ENCODE peak calls at places on chromosomes 1 and 21, in nine cellular contexts. One of them, this sample, is unnamed.
A peak's percentile ranks its signal among the peaks of the same experiment; 100 is the strongest.

GRCh38 chr1:240888787-240889048 is 276.8 kb upstream of the GREM2 start:
- DNase-seq in RWPE1: no peak
- DNase-seq in stimulated activated CD4-positive, alpha-beta T cell treated with anti-CD3 and anti-CD28 coated beads, TNF-alpha, amount 100 ng/mL, for 24 hours: no peak
- DNase-seq in coronary artery: no peak
- DNase-seq in epithelial cell of proximal tubule: no peak
- DNase-seq in NCI-H774: no peak
- DNase-seq in SK-MEL-5: no peak
- DNase-seq in naive thymus-derived CD8-positive, alpha-beta T cell: no peak
- DNase-seq in GM12891: no peak
- DNase-seq in this sample: no peak

GRCh38 chr1:194361374-194362131 is 1175.1 kb upstream of the B3GALT2 start:
- DNase-seq in RWPE1: no peak
- DNase-seq in stimulated activated CD4-positive, alpha-beta T cell treated with anti-CD3 and anti-CD28 coated beads, TNF-alpha, amount 100 ng/mL, for 24 hours: no peak
- DNase-seq in coronary artery: no peak
- DNase-seq in epithelial cell of proximal tubule: no peak
- DNase-seq in NCI-H774: no peak
- DNase-seq in SK-MEL-5: no peak
- DNase-seq in naive thymus-derived CD8-positive, alpha-beta T cell: no peak
- DNase-seq in GM12891: no peak
- DNase-seq in this sample: no peak

GRCh38 chr21:8994640-8995511 is 1526.5 kb upstream of the TPTE start:
- DNase-seq in RWPE1: no peak
- DNase-seq in stimulated activated CD4-positive, alpha-beta T cell treated with anti-CD3 and anti-CD28 coated beads, TNF-alpha, amount 100 ng/mL, for 24 hours: no peak
- DNase-seq in coronary artery: no peak
- DNase-seq in epithelial cell of proximal tubule: no peak
- DNase-seq in NCI-H774: no peak
- DNase-seq in SK-MEL-5: peak; percentile 83
- DNase-seq in naive thymus-derived CD8-positive, alpha-beta T cell: no peak
- DNase-seq in GM12891: no peak
- DNase-seq in this sample: no peak

GRCh38 chr1:167720965-167721616 is 691 bp upstream of the MPZL1 start:
- DNase-seq in RWPE1: peak; percentile 60
- DNase-seq in stimulated activated CD4-positive, alpha-beta T cell treated with anti-CD3 and anti-CD28 coated beads, TNF-alpha, amount 100 ng/mL, for 24 hours: no peak
- DNase-seq in coronary artery: no peak
- DNase-seq in epithelial cell of proximal tubule: no peak
- DNase-seq in NCI-H774: no peak
- DNase-seq in SK-MEL-5: peak; percentile 70
- DNase-seq in naive thymus-derived CD8-positive, alpha-beta T cell: no peak
- DNase-seq in GM12891: no peak
- DNase-seq in this sample: no peak

GRCh38 chr1:38371505-38371844 is 324.9 kb upstream of the POU3F1 start:
- DNase-seq in RWPE1: no peak
- DNase-seq in stimulated activated CD4-positive, alpha-beta T cell treated with anti-CD3 and anti-CD28 coated beads, TNF-alpha, amount 100 ng/mL, for 24 hours: no peak
- DNase-seq in coronary artery: no peak
- DNase-seq in epithelial cell of proximal tubule: no peak
- DNase-seq in NCI-H774: no peak
- DNase-seq in SK-MEL-5: no peak
- DNase-seq in naive thymus-derived CD8-positive, alpha-beta T cell: no peak
- DNase-seq in GM12891: no peak
- DNase-seq in this sample: no peak

GRCh38 chr1:111504097-111504496 is 664 bp upstream of the ADORA3 start:
- DNase-seq in RWPE1: no peak
- DNase-seq in stimulated activated CD4-positive, alpha-beta T cell treated with anti-CD3 and anti-CD28 coated beads, TNF-alpha, amount 100 ng/mL, for 24 hours: no peak
- DNase-seq in coronary artery: no peak
- DNase-seq in epithelial cell of proximal tubule: no peak
- DNase-seq in NCI-H774: no peak
- DNase-seq in SK-MEL-5: no peak
- DNase-seq in naive thymus-derived CD8-positive, alpha-beta T cell: no peak
- DNase-seq in GM12891: no peak
- DNase-seq in this sample: no peak

GRCh38 chr1:78061825-78062523 is 16.2 kb downstream of the GIPC2 start:
- DNase-seq in RWPE1: no peak
- DNase-seq in stimulated activated CD4-positive, alpha-beta T cell treated with anti-CD3 and anti-CD28 coated beads, TNF-alpha, amount 100 ng/mL, for 24 hours: no peak
- DNase-seq in coronary artery: no peak
- DNase-seq in epithelial cell of proximal tubule: no peak
- DNase-seq in NCI-H774: no peak
- DNase-seq in SK-MEL-5: no peak
- DNase-seq in naive thymus-derived CD8-positive, alpha-beta T cell: no peak
- DNase-seq in GM12891: no peak
- DNase-seq in this sample: no peak

GRCh38 chr1:32887623-32888022 is 1.3 kb downstream of the HPCA start:
- DNase-seq in RWPE1: no peak
- DNase-seq in stimulated activated CD4-positive, alpha-beta T cell treated with anti-CD3 and anti-CD28 coated beads, TNF-alpha, amount 100 ng/mL, for 24 hours: no peak
- DNase-seq in coronary artery: no peak
- DNase-seq in epithelial cell of proximal tubule: no peak
- DNase-seq in NCI-H774: no peak
- DNase-seq in SK-MEL-5: no peak
- DNase-seq in naive thymus-derived CD8-positive, alpha-beta T cell: no peak
- DNase-seq in GM12891: no peak
- DNase-seq in this sample: no peak

GRCh38 chr1:8408151-8408839 is 90.4 kb downstream of the SLC45A1 start:
- DNase-seq in RWPE1: no peak
- DNase-seq in stimulated activated CD4-positive, alpha-beta T cell treated with anti-CD3 and anti-CD28 coated beads, TNF-alpha, amount 100 ng/mL, for 24 hours: no peak
- DNase-seq in coronary artery: peak; percentile 78
- DNase-seq in epithelial cell of proximal tubule: peak; percentile 58
- DNase-seq in NCI-H774: no peak
- DNase-seq in SK-MEL-5: no peak
- DNase-seq in naive thymus-derived CD8-positive, alpha-beta T cell: no peak
- DNase-seq in GM12891: no peak
- DNase-seq in this sample: no peak

GRCh38 chr1:98044071-98044697 is 123.3 kb upstream of the DPYD start:
- DNase-seq in RWPE1: no peak
- DNase-seq in stimulated activated CD4-positive, alpha-beta T cell treated with anti-CD3 and anti-CD28 coated beads, TNF-alpha, amount 100 ng/mL, for 24 hours: no peak
- DNase-seq in coronary artery: no peak
- DNase-seq in epithelial cell of proximal tubule: no peak
- DNase-seq in NCI-H774: no peak
- DNase-seq in SK-MEL-5: no peak
- DNase-seq in naive thymus-derived CD8-positive, alpha-beta T cell: no peak
- DNase-seq in GM12891: no peak
- DNase-seq in this sample: no peak

GRCh38 chr1:51636765-51637522 is 20.1 kb downstream of the OSBPL9 start:
- DNase-seq in RWPE1: peak; percentile 48
- DNase-seq in stimulated activated CD4-positive, alpha-beta T cell treated with anti-CD3 and anti-CD28 coated beads, TNF-alpha, amount 100 ng/mL, for 24 hours: no peak
- DNase-seq in coronary artery: peak; percentile 86
- DNase-seq in epithelial cell of proximal tubule: peak; percentile 73
- DNase-seq in NCI-H774: no peak
- DNase-seq in SK-MEL-5: no peak
- DNase-seq in naive thymus-derived CD8-positive, alpha-beta T cell: no peak
- DNase-seq in GM12891: no peak
- DNase-seq in this sample: no peak

GRCh38 chr1:230108580-230108979 is 41.5 kb downstream of the GALNT2 start:
- DNase-seq in RWPE1: no peak
- DNase-seq in stimulated activated CD4-positive, alpha-beta T cell treated with anti-CD3 and anti-CD28 coated beads, TNF-alpha, amount 100 ng/mL, for 24 hours: no peak
- DNase-seq in coronary artery: no peak
- DNase-seq in epithelial cell of proximal tubule: no peak
- DNase-seq in NCI-H774: peak; percentile 47
- DNase-seq in SK-MEL-5: no peak
- DNase-seq in naive thymus-derived CD8-positive, alpha-beta T cell: no peak
- DNase-seq in GM12891: no peak
- DNase-seq in this sample: no peak

GRCh38 chr1:206705187-206705586 is 20.5 kb downstream of the MAPKAPK2 start:
- DNase-seq in RWPE1: no peak
- DNase-seq in stimulated activated CD4-positive, alpha-beta T cell treated with anti-CD3 and anti-CD28 coated beads, TNF-alpha, amount 100 ng/mL, for 24 hours: no peak
- DNase-seq in coronary artery: peak; percentile 75
- DNase-seq in epithelial cell of proximal tubule: no peak
- DNase-seq in NCI-H774: peak; percentile 86
- DNase-seq in SK-MEL-5: no peak
- DNase-seq in naive thymus-derived CD8-positive, alpha-beta T cell: no peak
- DNase-seq in GM12891: no peak
- DNase-seq in this sample: peak; percentile 39

GRCh38 chr1:176885756-176886155 is 278.8 kb downstream of the ASTN1 start:
- DNase-seq in RWPE1: no peak
- DNase-seq in stimulated activated CD4-positive, alpha-beta T cell treated with anti-CD3 and anti-CD28 coated beads, TNF-alpha, amount 100 ng/mL, for 24 hours: no peak
- DNase-seq in coronary artery: no peak
- DNase-seq in epithelial cell of proximal tubule: no peak
- DNase-seq in NCI-H774: no peak
- DNase-seq in SK-MEL-5: no peak
- DNase-seq in naive thymus-derived CD8-positive, alpha-beta T cell: no peak
- DNase-seq in GM12891: no peak
- DNase-seq in this sample: no peak

GRCh38 chr1:87170151-87170550 is 158.5 kb upstream of the LMO4 start:
- DNase-seq in RWPE1: no peak
- DNase-seq in stimulated activated CD4-positive, alpha-beta T cell treated with anti-CD3 and anti-CD28 coated beads, TNF-alpha, amount 100 ng/mL, for 24 hours: no peak
- DNase-seq in coronary artery: no peak
- DNase-seq in epithelial cell of proximal tubule: no peak
- DNase-seq in NCI-H774: no peak
- DNase-seq in SK-MEL-5: peak; percentile 32
- DNase-seq in naive thymus-derived CD8-positive, alpha-beta T cell: no peak
- DNase-seq in GM12891: no peak
- DNase-seq in this sample: no peak

GRCh38 chr1:163056832-163057231 is 12.3 kb upstream of the RGS4 start:
- DNase-seq in RWPE1: no peak
- DNase-seq in stimulated activated CD4-positive, alpha-beta T cell treated with anti-CD3 and anti-CD28 coated beads, TNF-alpha, amount 100 ng/mL, for 24 hours: no peak
- DNase-seq in coronary artery: no peak
- DNase-seq in epithelial cell of proximal tubule: no peak
- DNase-seq in NCI-H774: peak; percentile 41
- DNase-seq in SK-MEL-5: no peak
- DNase-seq in naive thymus-derived CD8-positive, alpha-beta T cell: no peak
- DNase-seq in GM12891: no peak
- DNase-seq in this sample: no peak

GRCh38 chr1:63592536-63593302 is 492 bp upstream of the PGM1 start:
- DNase-seq in RWPE1: no peak
- DNase-seq in stimulated activated CD4-positive, alpha-beta T cell treated with anti-CD3 and anti-CD28 coated beads, TNF-alpha, amount 100 ng/mL, for 24 hours: no peak
- DNase-seq in coronary artery: no peak
- DNase-seq in epithelial cell of proximal tubule: no peak
- DNase-seq in NCI-H774: no peak
- DNase-seq in SK-MEL-5: no peak
- DNase-seq in naive thymus-derived CD8-positive, alpha-beta T cell: no peak
- DNase-seq in GM12891: no peak
- DNase-seq in this sample: no peak

GRCh38 chr1:99659755-99660210 is 13.9 kb downstream of the PALMD start:
- DNase-seq in RWPE1: peak; percentile 85
- DNase-seq in stimulated activated CD4-positive, alpha-beta T cell treated with anti-CD3 and anti-CD28 coated beads, TNF-alpha, amount 100 ng/mL, for 24 hours: no peak
- DNase-seq in coronary artery: no peak
- DNase-seq in epithelial cell of proximal tubule: no peak
- DNase-seq in NCI-H774: no peak
- DNase-seq in SK-MEL-5: no peak
- DNase-seq in naive thymus-derived CD8-positive, alpha-beta T cell: no peak
- DNase-seq in GM12891: no peak
- DNase-seq in this sample: no peak

GRCh38 chr1:233944596-233944995 is 40.1 kb downstream of the SLC35F3 start:
- DNase-seq in RWPE1: no peak
- DNase-seq in stimulated activated CD4-positive, alpha-beta T cell treated with anti-CD3 and anti-CD28 coated beads, TNF-alpha, amount 100 ng/mL, for 24 hours: no peak
- DNase-seq in coronary artery: no peak
- DNase-seq in epithelial cell of proximal tubule: no peak
- DNase-seq in NCI-H774: no peak
- DNase-seq in SK-MEL-5: no peak
- DNase-seq in naive thymus-derived CD8-positive, alpha-beta T cell: no peak
- DNase-seq in GM12891: no peak
- DNase-seq in this sample: no peak

GRCh38 chr1:8926707-8927694 is 18.7 kb upstream of the CA6 start:
- DNase-seq in RWPE1: no peak
- DNase-seq in stimulated activated CD4-positive, alpha-beta T cell treated with anti-CD3 and anti-CD28 coated beads, TNF-alpha, amount 100 ng/mL, for 24 hours: no peak
- DNase-seq in coronary artery: no peak
- DNase-seq in epithelial cell of proximal tubule: no peak
- DNase-seq in NCI-H774: no peak
- DNase-seq in SK-MEL-5: no peak
- DNase-seq in naive thymus-derived CD8-positive, alpha-beta T cell: peak; percentile 67
- DNase-seq in GM12891: no peak
- DNase-seq in this sample: no peak

GRCh38 chr1:165661691-165662090 is 30.7 kb downstream of the MGST3 start:
- DNase-seq in RWPE1: no peak
- DNase-seq in stimulated activated CD4-positive, alpha-beta T cell treated with anti-CD3 and anti-CD28 coated beads, TNF-alpha, amount 100 ng/mL, for 24 hours: no peak
- DNase-seq in coronary artery: no peak
- DNase-seq in epithelial cell of proximal tubule: no peak
- DNase-seq in NCI-H774: no peak
- DNase-seq in SK-MEL-5: no peak
- DNase-seq in naive thymus-derived CD8-positive, alpha-beta T cell: no peak
- DNase-seq in GM12891: no peak
- DNase-seq in this sample: no peak

GRCh38 chr1:6897138-6897537 is 111.9 kb downstream of the CAMTA1 start:
- DNase-seq in RWPE1: no peak
- DNase-seq in stimulated activated CD4-positive, alpha-beta T cell treated with anti-CD3 and anti-CD28 coated beads, TNF-alpha, amount 100 ng/mL, for 24 hours: no peak
- DNase-seq in coronary artery: no peak
- DNase-seq in epithelial cell of proximal tubule: no peak
- DNase-seq in NCI-H774: no peak
- DNase-seq in SK-MEL-5: no peak
- DNase-seq in naive thymus-derived CD8-positive, alpha-beta T cell: no peak
- DNase-seq in GM12891: no peak
- DNase-seq in this sample: no peak

GRCh38 chr1:27545876-27546275 is 55.9 kb upstream of the WASF2 start:
- DNase-seq in RWPE1: no peak
- DNase-seq in stimulated activated CD4-positive, alpha-beta T cell treated with anti-CD3 and anti-CD28 coated beads, TNF-alpha, amount 100 ng/mL, for 24 hours: no peak
- DNase-seq in coronary artery: no peak
- DNase-seq in epithelial cell of proximal tubule: no peak
- DNase-seq in NCI-H774: no peak
- DNase-seq in SK-MEL-5: no peak
- DNase-seq in naive thymus-derived CD8-positive, alpha-beta T cell: no peak
- DNase-seq in GM12891: no peak
- DNase-seq in this sample: no peak

GRCh38 chr21:16241500-16241963 is 511.8 kb downstream of the USP25 start:
- DNase-seq in RWPE1: no peak
- DNase-seq in stimulated activated CD4-positive, alpha-beta T cell treated with anti-CD3 and anti-CD28 coated beads, TNF-alpha, amount 100 ng/mL, for 24 hours: no peak
- DNase-seq in coronary artery: no peak
- DNase-seq in epithelial cell of proximal tubule: no peak
- DNase-seq in NCI-H774: no peak
- DNase-seq in SK-MEL-5: peak; percentile 6
- DNase-seq in naive thymus-derived CD8-positive, alpha-beta T cell: no peak
- DNase-seq in GM12891: no peak
- DNase-seq in this sample: no peak

GRCh38 chr1:51044199-51044598 is 57.8 kb upstream of the C1orf185 start:
- DNase-seq in RWPE1: no peak
- DNase-seq in stimulated activated CD4-positive, alpha-beta T cell treated with anti-CD3 and anti-CD28 coated beads, TNF-alpha, amount 100 ng/mL, for 24 hours: no peak
- DNase-seq in coronary artery: no peak
- DNase-seq in epithelial cell of proximal tubule: no peak
- DNase-seq in NCI-H774: no peak
- DNase-seq in SK-MEL-5: no peak
- DNase-seq in naive thymus-derived CD8-positive, alpha-beta T cell: no peak
- DNase-seq in GM12891: no peak
- DNase-seq in this sample: no peak

GRCh38 chr1:110339427-110340206 is 440 bp downstream of the RBM15 start:
- DNase-seq in RWPE1: peak; percentile 33
- DNase-seq in stimulated activated CD4-positive, alpha-beta T cell treated with anti-CD3 and anti-CD28 coated beads, TNF-alpha, amount 100 ng/mL, for 24 hours: peak; percentile 53
- DNase-seq in coronary artery: no peak
- DNase-seq in epithelial cell of proximal tubule: peak; percentile 51
- DNase-seq in NCI-H774: peak; percentile 30
- DNase-seq in SK-MEL-5: peak; percentile 20
- DNase-seq in naive thymus-derived CD8-positive, alpha-beta T cell: no peak
- DNase-seq in GM12891: peak; percentile 18
- DNase-seq in this sample: no peak

GRCh38 chr1:222654849-222655248 is 37.0 kb downstream of the MIA3 start:
- DNase-seq in RWPE1: no peak
- DNase-seq in stimulated activated CD4-positive, alpha-beta T cell treated with anti-CD3 and anti-CD28 coated beads, TNF-alpha, amount 100 ng/mL, for 24 hours: peak; percentile 48
- DNase-seq in coronary artery: no peak
- DNase-seq in epithelial cell of proximal tubule: no peak
- DNase-seq in NCI-H774: no peak
- DNase-seq in SK-MEL-5: peak; percentile 22
- DNase-seq in naive thymus-derived CD8-positive, alpha-beta T cell: peak; percentile 86
- DNase-seq in GM12891: peak; percentile 22
- DNase-seq in this sample: no peak

GRCh38 chr1:246532519-246532918 is 25.4 kb upstream of the SMYD3 start:
- DNase-seq in RWPE1: no peak
- DNase-seq in stimulated activated CD4-positive, alpha-beta T cell treated with anti-CD3 and anti-CD28 coated beads, TNF-alpha, amount 100 ng/mL, for 24 hours: no peak
- DNase-seq in coronary artery: no peak
- DNase-seq in epithelial cell of proximal tubule: no peak
- DNase-seq in NCI-H774: no peak
- DNase-seq in SK-MEL-5: no peak
- DNase-seq in naive thymus-derived CD8-positive, alpha-beta T cell: no peak
- DNase-seq in GM12891: no peak
- DNase-seq in this sample: no peak

GRCh38 chr1:12618661-12619395 is 818 bp upstream of the DHRS3 start:
- DNase-seq in RWPE1: peak; percentile 96
- DNase-seq in stimulated activated CD4-positive, alpha-beta T cell treated with anti-CD3 and anti-CD28 coated beads, TNF-alpha, amount 100 ng/mL, for 24 hours: peak; percentile 72
- DNase-seq in coronary artery: peak; percentile 93
- DNase-seq in epithelial cell of proximal tubule: no peak
- DNase-seq in NCI-H774: no peak
- DNase-seq in SK-MEL-5: no peak
- DNase-seq in naive thymus-derived CD8-positive, alpha-beta T cell: peak; percentile 34
- DNase-seq in GM12891: no peak
- DNase-seq in this sample: no peak

GRCh38 chr21:32184485-32184884 is 94.4 kb downstream of the MIS18A start:
- DNase-seq in RWPE1: no peak
- DNase-seq in stimulated activated CD4-positive, alpha-beta T cell treated with anti-CD3 and anti-CD28 coated beads, TNF-alpha, amount 100 ng/mL, for 24 hours: no peak
- DNase-seq in coronary artery: no peak
- DNase-seq in epithelial cell of proximal tubule: no peak
- DNase-seq in NCI-H774: no peak
- DNase-seq in SK-MEL-5: no peak
- DNase-seq in naive thymus-derived CD8-positive, alpha-beta T cell: no peak
- DNase-seq in GM12891: no peak
- DNase-seq in this sample: no peak

GRCh38 chr21:14321042-14321441 is 61.9 kb downstream of the HSPA13 start:
- DNase-seq in RWPE1: peak; percentile 3
- DNase-seq in stimulated activated CD4-positive, alpha-beta T cell treated with anti-CD3 and anti-CD28 coated beads, TNF-alpha, amount 100 ng/mL, for 24 hours: no peak
- DNase-seq in coronary artery: no peak
- DNase-seq in epithelial cell of proximal tubule: no peak
- DNase-seq in NCI-H774: no peak
- DNase-seq in SK-MEL-5: peak; percentile 14
- DNase-seq in naive thymus-derived CD8-positive, alpha-beta T cell: no peak
- DNase-seq in GM12891: no peak
- DNase-seq in this sample: no peak